ENCODE peak calls at places on chromosome 3, in eight cellular contexts. L is heart left ventricle, Y is BE2C, R is cardiac muscle cell, A is neuronal stem cell, K is right cardiac atrium, W is adipocyte, Z is Karpas-422. G is an unnamed sample.

GRCh38 chr3:49780080-49780967 is 6.0 kb downstream of the IP6K1 start:
- DNase-seq in K (no peak), Y (no peak), W (no peak), R (no peak), L (no peak), Z (no peak), A (no peak), G (no peak)

GRCh38 chr3:67357610-67358458 is 296.6 kb downstream of the SUCLG2 start:
- DNase-seq in A (peak; percentile 37), W (peak; percentile 26), Y (peak; percentile 63), L (no peak), Z (peak; percentile 74), K (no peak), R (peak; percentile 71), G (no peak)

GRCh38 chr3:194119831-194120230 is 16.1 kb upstream of the HES1 start:
- DNase-seq in A (no peak), K (no peak), R (no peak), W (no peak), Z (no peak), L (no peak), Y (no peak), G (no peak)

GRCh38 chr3:90026406-90026805 is 919.0 kb downstream of the EPHA3 start:
- DNase-seq in K (no peak), W (no peak), A (no peak), Z (no peak), L (no peak), Y (no peak), R (no peak), G (no peak)

GRCh38 chr3:29440321-29441019 is 159.6 kb downstream of the RBMS3 start:
- DNase-seq in A (peak; percentile 45), L (no peak), R (peak; percentile 73), Y (peak; percentile 34), Z (no peak), W (no peak), K (peak; percentile 53), G (no peak)

GRCh38 chr3:468172-468571 is 271.6 kb downstream of the CHL1 start:
- DNase-seq in K (no peak), W (no peak), L (no peak), A (no peak), Y (no peak), R (peak; percentile 20), Z (peak; percentile 64), G (no peak)

GRCh38 chr3:141091416-141091815 is 40.3 kb downstream of the SPSB4 start:
- DNase-seq in Y (peak; percentile 69), R (no peak), W (no peak), K (no peak), A (no peak), Z (no peak), L (no peak), G (no peak)

GRCh38 chr3:184800349-184800748 is 11.6 kb upstream of the VPS8 start:
- DNase-seq in A (no peak), Z (no peak), L (no peak), Y (no peak), K (no peak), W (no peak), R (no peak), G (no peak)

DNA sequence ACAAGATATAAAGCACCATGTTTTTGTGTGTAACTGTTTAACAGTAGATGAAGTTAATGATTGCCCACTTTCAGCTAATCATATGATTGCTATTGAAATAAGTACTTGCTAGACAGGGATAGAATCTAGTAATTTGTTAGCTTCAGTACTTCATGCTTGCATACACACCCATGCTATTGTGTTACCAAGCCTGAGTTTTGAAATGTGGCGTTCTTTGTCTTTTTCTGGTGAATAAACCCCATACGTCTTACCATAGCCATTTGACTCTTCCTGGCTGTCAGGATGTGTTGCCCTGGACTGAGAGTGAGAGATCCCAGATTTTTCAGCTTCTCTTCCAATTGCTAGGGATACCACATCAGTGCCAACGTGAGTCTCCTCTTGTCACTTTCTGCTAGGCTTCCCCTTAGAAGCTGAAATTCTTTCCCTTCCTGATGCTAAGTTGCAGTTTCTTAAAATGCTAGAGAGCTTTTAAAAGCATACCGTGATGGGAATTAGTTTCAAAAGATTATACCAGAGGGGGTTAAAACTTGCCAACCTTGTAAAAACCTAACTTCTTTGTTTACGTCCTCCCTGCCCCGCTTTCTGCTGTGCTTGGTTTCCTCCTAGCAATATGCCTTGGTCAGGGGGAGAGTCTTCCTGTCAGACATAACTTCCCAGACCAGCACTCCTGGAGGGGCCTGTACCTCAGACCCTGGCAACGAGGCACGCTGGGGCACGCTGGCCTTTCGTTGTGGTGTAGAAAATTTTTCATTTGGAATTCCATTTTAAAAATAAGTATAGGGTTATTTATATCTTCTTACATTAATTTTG is 62.9 kb upstream of the ULK4 start:
- DNase-seq in K (no peak), Y (no peak), Z (no peak), R (no peak), L (no peak), A (no peak), W (peak; percentile 48), G (no peak)
- H3K4me3 ChIP-seq in K (no peak overlapping the region), Y (no peak overlapping the region), Z (peak overlapping the region; percentile 24), R (no peak overlapping the region), L (no peak overlapping the region), A (peak overlapping the region; percentile 27), W (peak overlapping the region; percentile 64), G (no peak overlapping the region)

GRCh38 chr3:30662836-30663235 is 56.4 kb downstream of the TGFBR2 start:
- DNase-seq in Z (no peak), L (no peak), Y (no peak), W (no peak), A (no peak), K (no peak), R (no peak), G (no peak)

GRCh38 chr3:30665539-30665938 is 59.1 kb downstream of the TGFBR2 start:
- DNase-seq in Z (no peak), R (no peak), Y (no peak), L (no peak), W (no peak), K (no peak), A (no peak), G (no peak)

GRCh38 chr3:30664449-30664848 is 58.0 kb downstream of the TGFBR2 start:
- DNase-seq in W (no peak), K (peak; percentile 56), L (no peak), Y (no peak), A (no peak), R (no peak), Z (no peak), G (no peak)

GRCh38 chr3:30664884-30665283 is 58.5 kb downstream of the TGFBR2 start:
- DNase-seq in R (no peak), K (no peak), L (no peak), W (no peak), Z (no peak), Y (no peak), A (no peak), G (no peak)

DNA sequence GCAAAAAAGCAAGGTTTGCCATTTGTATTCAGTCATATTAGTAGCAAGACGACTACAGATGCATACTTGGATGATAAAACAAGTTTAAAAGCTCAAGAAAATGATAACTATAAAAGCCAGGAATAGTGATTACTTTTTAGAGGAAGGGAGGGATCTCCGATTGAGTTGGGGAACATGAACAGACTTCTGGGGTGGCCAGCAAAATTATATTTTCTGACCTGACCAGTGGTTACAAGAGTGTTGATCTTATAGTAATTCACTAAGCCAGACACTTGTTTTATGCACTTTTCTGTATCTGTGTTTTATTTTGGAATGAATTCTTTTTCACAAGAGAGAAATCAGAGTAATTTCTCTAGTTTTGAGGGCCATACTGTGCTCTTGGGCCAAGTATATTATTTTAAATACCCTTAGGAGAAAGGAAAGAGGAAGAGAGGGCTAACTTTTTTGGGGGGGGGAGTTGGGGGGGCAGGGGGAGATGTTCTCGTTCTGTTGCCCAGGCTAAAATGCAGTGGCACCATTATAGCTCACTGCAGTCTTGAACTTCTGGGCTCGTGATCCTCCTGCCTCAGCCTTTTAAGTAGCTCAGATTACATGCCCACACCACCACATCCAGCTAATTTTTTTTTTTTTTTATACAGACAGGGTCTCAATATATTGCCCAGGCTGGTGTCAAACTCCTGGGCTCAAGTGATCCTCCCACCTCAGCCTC is 57.3 kb downstream of the TGFBR2 start:
- DNase-seq in W (no peak), Y (no peak), A (no peak), K (no peak), L (no peak), Z (no peak), R (no peak), G (no peak)
- H3K4me1 ChIP-seq in W (peaks cover 46% of the 10 kb centered on the region), Y (no peaks in the 10 kb centered on the region), A (peaks cover 44% of the 10 kb centered on the region), K (peaks cover 20% of the 10 kb centered on the region), L (peaks cover 94% of the 10 kb centered on the region), Z (no peaks in the 10 kb centered on the region), R (peaks cover 34% of the 10 kb centered on the region), G (peaks cover 54% of the 10 kb centered on the region)

GRCh38 chr3:169240786-169241486 is 422.6 kb downstream of the MECOM start:
- DNase-seq in W (no peak), Z (peak; percentile 12), A (no peak), L (no peak), K (no peak), R (no peak), Y (no peak), G (no peak)

GRCh38 chr3:169243122-169243521 is 420.4 kb downstream of the MECOM start:
- DNase-seq in L (no peak), K (no peak), A (no peak), Y (no peak), W (peak; percentile 52), Z (peak; percentile 4), R (no peak), G (no peak)

GRCh38 chr3:169239756-169240155 is 423.8 kb downstream of the MECOM start:
- DNase-seq in L (no peak), A (no peak), K (no peak), W (no peak), Z (peak; percentile 38), Y (no peak), R (no peak), G (no peak)

GRCh38 chr3:169241928-169242751 is 421.4 kb downstream of the MECOM start:
- DNase-seq in K (peak; percentile 94), R (peak; percentile 82), L (peak; percentile 66), A (peak; percentile 31), Z (peak; percentile 27), Y (peak; percentile 50), W (peak; percentile 42), G (peak; percentile 46)

DNA sequence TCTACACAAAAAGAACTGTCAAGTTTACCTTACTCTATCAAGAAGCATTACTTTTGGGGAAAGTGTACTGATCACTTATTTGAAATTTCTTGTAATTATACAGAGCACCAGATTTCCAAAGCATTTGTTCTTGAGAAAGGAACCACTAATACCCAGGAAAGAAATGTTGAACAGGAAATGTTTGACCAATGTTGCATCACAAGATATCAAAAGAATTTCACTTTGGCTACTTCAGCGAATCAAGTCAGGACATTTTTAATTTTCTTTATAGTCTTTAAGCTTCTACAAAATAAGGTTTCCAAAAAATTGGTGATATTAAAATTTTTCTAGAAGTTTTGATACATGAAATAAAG is 422.0 kb downstream of the MECOM start:
- DNase-seq in L (no peak), Z (no peak), K (no peak), R (no peak), A (no peak), Y (no peak), W (peak; percentile 67), G (no peak)
- H3K4me3 ChIP-seq in L (no peak overlapping the region), Z (no peak overlapping the region), K (no peak overlapping the region), R (peak overlapping the region; percentile 27), A (no peak overlapping the region), Y (no peak overlapping the region), W (peak overlapping the region; percentile 83), G (no peak overlapping the region)

DNA sequence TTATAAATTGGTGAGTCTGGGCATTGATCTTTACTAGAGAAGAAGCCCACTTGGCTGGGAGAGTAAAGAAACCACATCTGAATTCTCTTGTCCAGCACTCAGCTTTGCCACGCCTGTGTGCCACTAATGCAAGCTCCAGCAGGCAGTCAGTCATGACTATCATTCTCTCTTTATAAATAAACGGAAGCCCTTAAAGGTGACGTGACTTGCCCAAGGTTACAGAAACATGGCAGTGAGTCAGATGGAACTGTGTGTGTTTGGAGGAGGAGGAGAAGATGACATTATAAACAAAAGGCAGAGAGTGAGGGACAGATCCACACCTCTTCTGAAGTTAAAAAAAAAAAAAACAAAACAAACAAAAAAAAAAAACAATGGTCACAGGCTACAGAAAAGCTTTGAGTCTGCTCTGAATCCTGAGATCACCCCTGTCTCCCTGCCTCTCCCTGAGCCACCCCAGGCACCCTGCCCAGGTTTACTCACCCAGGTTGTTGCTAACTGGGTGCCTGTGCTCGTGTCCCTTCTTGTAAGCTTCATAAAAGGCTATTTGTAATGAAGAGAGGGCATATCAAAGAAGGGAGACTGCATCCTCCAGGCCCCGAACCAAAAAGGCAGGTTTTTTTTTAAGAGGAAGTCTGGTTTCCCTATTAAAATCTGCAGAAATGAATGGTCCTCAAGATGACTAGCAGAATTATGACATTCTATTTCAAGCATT is 119.7 kb upstream of the PHLDB2 start:
- DNase-seq in R (no peak), A (no peak), Y (no peak), L (peak; percentile 76), K (no peak), W (peak; percentile 66), Z (peak; percentile 82), G (peak; percentile 91)
- H3K4me1 ChIP-seq in R (peaks cover 4% of the 10 kb centered on the region), A (no peaks in the 10 kb centered on the region), Y (no peaks in the 10 kb centered on the region), L (peaks cover 65% of the 10 kb centered on the region), K (peaks cover 12% of the 10 kb centered on the region), W (peaks cover 35% of the 10 kb centered on the region), Z (peaks cover 93% of the 10 kb centered on the region), G (peaks cover 54% of the 10 kb centered on the region)

G was measured in SJSA1.